ENCODE peak calls at places on chromosomes 4 and X, in seven cellular contexts. T, Q, L, U, C, I and Z are unnamed samples.

GRCh38 chr4:138225477-138225876 is 16.7 kb downstream of the SLC7A11 start:
- DNase-seq in T (no peak), I (peak), Q (no peak), L (no peak), C (no peak), U (no peak), Z (no peak)

GRCh38 chr4:3792813-3793212 is 26.6 kb downstream of the ADRA2C start:
- DNase-seq in T (peak), U (no peak), L (peak), Q (no peak), I (no peak), C (no peak), Z (no peak)

GRCh38 chr4:151894246-151894645 is 133.4 kb upstream of the GATB start:
- DNase-seq in I (no peak), U (no peak), T (no peak), C (no peak), Q (no peak), L (no peak), Z (no peak)

GRCh38 chr4:178215754-178216153 is 773.5 kb upstream of the AGA start:
- DNase-seq in Q (no peak), T (no peak), U (no peak), I (no peak), L (no peak), C (no peak), Z (no peak)

GRCh38 chr4:145829629-145830395 is 108.8 kb downstream of the ZNF827 start:
- DNase-seq in U (no peak), T (no peak), L (no peak), C (no peak), Q (no peak), I (no peak), Z (no peak)

GRCh38 chr4:117085185-117085701 is at the start of gene TRAM1L1:
- DNase-seq in C (peak), U (peak), I (peak), L (peak), Q (peak), T (peak), Z (peak)

GRCh38 chrX:137194164-137194563 is 160.4 kb upstream of the GPR101 start:
- DNase-seq in C (no peak), I (peak), L (no peak), T (peak), U (no peak), Q (no peak), Z (no peak)

GRCh38 chrX:48827654-48827968 is 1.3 kb downstream of the ERAS start:
- DNase-seq in U (no peak), I (no peak), C (no peak), Q (no peak), T (no peak), L (no peak), Z (no peak)

GRCh38 chr4:138897818-138898226 is 117.8 kb upstream of the NOCT start:
- DNase-seq in T (no peak), L (no peak), C (no peak), U (no peak), Q (no peak), I (peak), Z (no peak)

GRCh38 chr4:100984901-100985300 is 362.4 kb downstream of the PPP3CA start:
- DNase-seq in C (no peak), U (no peak), L (no peak), T (no peak), Q (no peak), I (peak), Z (no peak)

GRCh38 chr4:76977731-76978350 is 28.3 kb downstream of the SEPTIN11 start:
- DNase-seq in C (no peak), Q (no peak), L (no peak), I (peak), U (no peak), T (no peak), Z (no peak)

GRCh38 chr4:54215379-54216072 is 13.6 kb upstream of the PDGFRA start:
- DNase-seq in Q (no peak), L (no peak), C (no peak), T (no peak), I (no peak), U (no peak), Z (no peak)

GRCh38 chrX:24023972-24024664 is 2.9 kb downstream of the KLHL15 start:
- DNase-seq in Q (no peak), T (no peak), U (no peak), C (no peak), I (peak), L (no peak), Z (no peak)

GRCh38 chrX:22246620-22247019 is 26.1 kb upstream of the CBLL2 start:
- DNase-seq in C (no peak), L (no peak), T (no peak), U (no peak), I (peak), Q (no peak), Z (no peak)

GRCh38 chr4:1323635-1324442 is 23.2 kb upstream of the UVSSA start:
- DNase-seq in Q (no peak), I (peak), C (no peak), U (no peak), T (no peak), L (peak), Z (peak)

GRCh38 chrX:45479835-45480422 is 279.3 kb upstream of the DIPK2B start:
- DNase-seq in T (no peak), L (no peak), C (no peak), U (no peak), Q (no peak), I (peak), Z (no peak)

GRCh38 chr4:74886490-74886889 is 46.4 kb upstream of the PARM1 start:
- DNase-seq in T (no peak), Q (no peak), C (no peak), I (peak), L (no peak), U (no peak), Z (no peak)

GRCh38 chr4:151031831-151032605 is 16.9 kb upstream of the LRBA start:
- DNase-seq in L (no peak), U (no peak), T (no peak), I (peak), C (no peak), Q (no peak), Z (no peak)

GRCh38 chrX:28693101-28693500 is 105.9 kb downstream of the IL1RAPL1 start:
- DNase-seq in L (no peak), I (no peak), T (no peak), Q (no peak), C (no peak), U (no peak), Z (no peak)

GRCh38 chrX:24777660-24778059 is 83.9 kb downstream of the POLA1 start:
- DNase-seq in Q (no peak), L (no peak), T (no peak), U (no peak), C (no peak), I (no peak), Z (no peak)

GRCh38 chrX:137563681-137564651 is 2.0 kb upstream of the ZIC3 start:
- DNase-seq in C (no peak), L (no peak), Q (no peak), I (no peak), U (no peak), T (no peak), Z (no peak)

GRCh38 chrX:119783026-119783425 is 8.4 kb downstream of the RPL39 start:
- DNase-seq in T (no peak), L (no peak), Q (no peak), C (peak), I (no peak), U (no peak), Z (no peak)

GRCh38 chr4:141158219-141158618 is 24.9 kb upstream of the RNF150 start:
- DNase-seq in L (no peak), U (no peak), C (no peak), Q (no peak), T (no peak), I (peak), Z (no peak)

GRCh38 chrX:110125435-110125834 is 122.5 kb downstream of the TMEM164 start:
- DNase-seq in L (no peak), Q (no peak), U (no peak), T (peak), C (no peak), I (peak), Z (no peak)

GRCh38 chrX:53317365-53318069 is 36.1 kb upstream of the IQSEC2 start:
- DNase-seq in U (peak), C (peak), Q (peak), L (peak), T (peak), I (peak), Z (peak)

GRCh38 chr4:24211821-24212220 is 322.0 kb upstream of the PPARGC1A start:
- DNase-seq in U (no peak), C (no peak), I (peak), T (no peak), Q (no peak), L (no peak), Z (no peak)

GRCh38 chr4:22514431-22514830 is 1.4 kb downstream of the ADGRA3 start:
- DNase-seq in Q (no peak), C (no peak), L (no peak), U (no peak), I (peak), T (no peak), Z (no peak)

GRCh38 chrX:10085223-10085622 is 71.6 kb upstream of the CLCN4 start:
- DNase-seq in C (no peak), I (no peak), Q (no peak), T (no peak), U (no peak), L (no peak), Z (no peak)

GRCh38 chr4:35252866-35253265 is 991.4 kb downstream of the ARAP2 start:
- DNase-seq in T (no peak), U (no peak), L (no peak), C (no peak), Q (no peak), I (no peak), Z (no peak)

GRCh38 chr4:56330691-56331090 is 56.6 kb downstream of the AASDH start:
- DNase-seq in Q (no peak), L (no peak), I (peak), C (no peak), T (no peak), U (no peak), Z (no peak)

GRCh38 chr4:118417325-118417724 is 64.5 kb upstream of the PRSS12 start:
- DNase-seq in Q (no peak), U (no peak), C (no peak), I (peak), L (no peak), T (no peak), Z (no peak)

GRCh38 chr4:126794363-126794762 is 838.4 kb upstream of the INTU start:
- DNase-seq in I (peak), C (no peak), T (no peak), U (no peak), Q (no peak), L (no peak), Z (no peak)

GRCh38 chr4:38723726-38724506 is 58.9 kb downstream of the TLR10 start:
- DNase-seq in U (no peak), L (no peak), Q (no peak), T (no peak), C (no peak), I (no peak), Z (no peak)

GRCh38 chrX:538311-538710 is 92.3 kb upstream of the SHOX start:
- DNase-seq in U (no peak), Q (no peak), C (no peak), I (no peak), L (no peak), T (no peak), Z (no peak)

GRCh38 chr4:131459430-131460101 is 1689.5 kb upstream of the PCDH10 start:
- DNase-seq in U (no peak), T (no peak), C (no peak), Q (no peak), L (no peak), I (no peak), Z (no peak)

GRCh38 chrX:153854702-153855101 is 24.4 kb upstream of the PDZD4 start:
- DNase-seq in I (no peak), U (no peak), Q (no peak), C (no peak), L (peak), T (no peak), Z (no peak)
- TF ChIP-seq CTCF in I (no peak), U (no peak), Q (no peak), C (no peak), L (no peak), T (no peak), Z (no peak)

DNA sequence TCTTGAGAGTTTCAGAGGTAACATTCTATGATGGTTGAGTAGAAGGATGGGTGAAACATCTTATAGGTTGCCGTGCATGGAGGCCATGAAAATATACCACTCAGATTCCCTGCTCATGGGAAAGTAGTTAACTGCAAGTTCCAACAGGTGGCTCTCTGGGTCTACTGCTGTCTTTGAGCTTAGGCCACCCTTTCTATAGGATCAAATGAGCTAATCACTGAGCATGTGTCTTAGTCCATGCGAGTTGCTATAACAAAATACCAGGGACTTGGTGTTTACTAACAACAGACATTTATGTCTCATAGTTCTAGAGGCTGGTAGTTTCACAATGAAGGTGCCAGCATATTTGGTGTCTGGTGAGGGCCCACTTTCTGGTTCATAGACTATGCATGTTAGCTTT is 144.8 kb upstream of the UNC5C start:
- DNase-seq in U (no peak), I (peak), Q (no peak), C (no peak), T (no peak), L (no peak), Z (no peak)
- TF ChIP-seq CTCF in U (no peak), I (no peak), Q (no peak), C (no peak), T (no peak), L (no peak), Z (no peak)

DNA sequence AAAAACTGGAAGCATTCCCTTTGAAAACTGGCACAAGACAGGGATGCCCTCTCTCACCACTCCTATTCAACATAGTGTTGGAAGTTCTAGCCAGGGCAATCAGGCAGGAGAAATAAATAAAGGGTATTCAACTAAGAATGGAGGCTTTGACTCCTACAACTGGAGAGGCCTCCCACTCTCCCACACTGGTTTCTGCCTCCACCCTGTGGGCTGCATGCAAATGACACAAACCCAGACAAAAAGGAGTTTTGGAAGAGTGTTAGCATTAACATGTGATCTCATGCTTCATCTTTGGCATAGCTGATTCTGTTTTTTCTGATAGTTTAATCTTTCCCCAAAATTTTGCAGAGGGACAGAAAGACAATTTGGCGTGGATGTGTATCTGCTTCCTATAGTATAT is 80.8 kb upstream of the IQCM start:
- DNase-seq in L (no peak), I (peak), U (no peak), T (peak), C (no peak), Q (no peak), Z (no peak)
- TF ChIP-seq CTCF in L (no peak), I (peak), U (no peak), T (peak), C (no peak), Q (no peak), Z (no peak)

GRCh38 chr4:45741897-45742296 is 382.0 kb downstream of the GABRG1 start:
- DNase-seq in Q (no peak), C (no peak), T (no peak), U (no peak), I (no peak), L (no peak), Z (no peak)
- TF ChIP-seq CTCF in Q (no peak), C (no peak), T (no peak), U (no peak), I (no peak), L (peak), Z (no peak)

GRCh38 chrX:31658360-31658759 is 586.5 kb upstream of the FTHL17 start:
- DNase-seq in C (no peak), T (no peak), Q (no peak), U (no peak), I (peak), L (no peak), Z (no peak)
- TF ChIP-seq CTCF in C (no peak), T (peak), Q (peak), U (peak), I (peak), L (peak), Z (peak)

DNA sequence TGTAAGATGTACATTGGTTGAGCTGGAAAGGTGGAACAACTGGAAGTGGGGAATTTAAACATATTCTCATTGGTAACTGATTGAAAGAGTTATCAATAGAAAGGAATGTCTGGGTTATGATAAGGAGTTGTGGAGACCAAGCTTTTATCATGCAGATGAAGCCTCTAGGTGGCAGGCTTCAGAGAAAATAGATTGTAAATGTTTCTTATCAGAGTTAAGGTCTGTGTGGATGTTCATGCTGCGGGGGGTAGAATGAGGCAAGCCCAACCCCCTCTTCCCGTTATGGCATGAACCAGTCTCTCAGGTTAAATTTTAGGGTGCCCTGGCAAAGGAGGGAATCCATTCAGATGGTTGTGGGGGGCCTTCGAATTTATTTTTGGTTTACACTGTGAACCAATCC is 16.0 kb downstream of the ARSD start:
- DNase-seq in U (no peak), Q (no peak), C (no peak), T (no peak), L (no peak), I (no peak), Z (no peak)
- TF ChIP-seq CTCF in U (no peak), Q (no peak), C (no peak), T (peak), L (no peak), I (no peak), Z (peak)

GRCh38 chrX:64843224-64843623 is 133.0 kb downstream of the ZC4H2 start:
- DNase-seq in U (no peak), T (no peak), L (no peak), I (no peak), C (no peak), Q (no peak), Z (no peak)

DNA sequence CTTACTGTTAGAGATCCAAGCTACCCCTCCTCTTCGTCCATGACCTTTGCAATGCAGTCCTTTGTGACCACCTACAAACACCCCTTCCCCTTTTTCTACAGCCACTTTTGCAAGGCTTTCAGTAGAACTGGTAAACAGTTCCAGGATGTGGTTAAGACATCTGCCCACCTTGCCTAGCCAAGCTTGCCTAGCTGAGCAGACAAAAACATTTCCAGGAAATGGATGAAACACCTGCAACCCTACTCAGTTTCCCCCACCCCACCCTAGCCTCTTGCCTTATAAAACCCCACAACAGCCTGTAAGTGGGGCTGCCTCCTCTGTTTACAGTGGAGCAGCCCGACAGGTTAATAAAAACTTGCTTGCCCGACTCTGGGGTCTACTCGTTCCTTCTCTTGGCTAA is 133.8 kb downstream of the ZC4H2 start:
- DNase-seq in Q (no peak), U (no peak), I (no peak), L (no peak), T (no peak), C (no peak), Z (no peak)
- TF ChIP-seq CTCF in Q (no peak), U (no peak), I (no peak), L (no peak), T (no peak), C (no peak), Z (no peak)

GRCh38 chr4:82898322-82899243 is 2.0 kb upstream of the THAP9 start:
- DNase-seq in U (no peak), L (no peak), C (no peak), Q (no peak), T (no peak), I (peak), Z (no peak)
- TF ChIP-seq CTCF in U (peak), L (peak), C (peak), Q (no peak), T (no peak), I (peak), Z (peak)

DNA sequence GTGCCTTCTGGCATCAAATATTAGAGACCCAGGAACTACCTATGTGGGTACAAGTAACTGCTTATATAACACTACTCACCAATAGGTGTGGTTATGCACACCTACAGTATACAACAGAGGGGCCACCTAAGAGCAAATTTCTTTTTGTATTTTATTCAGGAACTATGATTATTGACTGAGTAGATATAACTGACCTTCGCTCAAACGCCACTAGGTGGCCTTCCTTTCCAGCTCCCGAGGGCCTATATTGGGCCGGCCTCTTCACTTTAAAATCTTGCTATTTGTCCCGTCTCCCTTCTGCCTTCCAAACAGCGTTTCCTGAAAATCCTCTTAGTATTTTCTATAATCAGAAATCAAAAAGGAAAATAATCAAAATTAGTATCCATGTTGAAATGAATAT is 19.9 kb upstream of the PABPC5 start:
- DNase-seq in C (no peak), T (peak), U (no peak), I (no peak), L (no peak), Q (no peak), Z (no peak)
- TF ChIP-seq CTCF in C (no peak), T (peak), U (no peak), I (peak), L (peak), Q (peak), Z (peak)

GRCh38 chrX:132022115-132022862 is 813 bp upstream of the STK26 start:
- DNase-seq in C (no peak), L (no peak), Q (no peak), T (no peak), I (no peak), U (no peak), Z (no peak)
- TF ChIP-seq CTCF in C (peak), L (no peak), Q (no peak), T (peak), I (no peak), U (no peak), Z (peak)